ENCODE peak calls at places on chromosome 7, in six cellular contexts. One of them, this sample, is unnamed.

GRCh38 chr7:2405601-2406345 is 2.4 kb downstream of the CHST12 start:
- DNase-seq in WTC11: no peak
- DNase-seq in GM12878: peak; percentile 89
- DNase-seq in H1: no peak
- DNase-seq in K562: peak; percentile 70
- DNase-seq in HepG2: no peak
- DNase-seq in this sample: no peak

GRCh38 chr7:101421123-101421522 is 58.4 kb downstream of the COL26A1 start:
- DNase-seq in WTC11: no peak
- DNase-seq in GM12878: no peak
- DNase-seq in H1: no peak
- DNase-seq in K562: no peak
- DNase-seq in HepG2: no peak
- DNase-seq in this sample: no peak

GRCh38 chr7:158834799-158835784 is 5.8 kb upstream of the ESYT2 start:
- DNase-seq in WTC11: no peak
- DNase-seq in GM12878: no peak
- DNase-seq in H1: no peak
- DNase-seq in K562: peak; percentile 92
- DNase-seq in HepG2: no peak
- DNase-seq in this sample: no peak

GRCh38 chr7:77862691-77863090 is 64.1 kb downstream of the PHTF2 start:
- DNase-seq in WTC11: no peak
- DNase-seq in GM12878: no peak
- DNase-seq in H1: no peak
- DNase-seq in K562: no peak
- DNase-seq in HepG2: no peak
- DNase-seq in this sample: no peak

GRCh38 chr7:2230226-2230625 is 2.5 kb downstream of the MAD1L1 start:
- DNase-seq in WTC11: no peak
- DNase-seq in GM12878: no peak
- DNase-seq in H1: no peak
- DNase-seq in K562: no peak
- DNase-seq in HepG2: no peak
- DNase-seq in this sample: no peak

GRCh38 chr7:92292981-92293380 is 47.2 kb downstream of the ANKIB1 start:
- DNase-seq in WTC11: no peak
- DNase-seq in GM12878: no peak
- DNase-seq in H1: no peak
- DNase-seq in K562: no peak
- DNase-seq in HepG2: no peak
- DNase-seq in this sample: no peak

GRCh38 chr7:66804001-66804400 is 63.5 kb downstream of the RABGEF1 start:
- DNase-seq in WTC11: no peak
- DNase-seq in GM12878: no peak
- DNase-seq in H1: no peak
- DNase-seq in K562: no peak
- DNase-seq in HepG2: no peak
- DNase-seq in this sample: no peak

GRCh38 chr7:114931656-114932011 is 9.7 kb downstream of the MDFIC start:
- DNase-seq in WTC11: no peak
- DNase-seq in GM12878: no peak
- DNase-seq in H1: no peak
- DNase-seq in K562: no peak
- DNase-seq in HepG2: no peak
- DNase-seq in this sample: no peak

GRCh38 chr7:48074231-48074654 is 14.8 kb upstream of the UPP1 start:
- DNase-seq in WTC11: no peak
- DNase-seq in GM12878: no peak
- DNase-seq in H1: no peak
- DNase-seq in K562: no peak
- DNase-seq in HepG2: no peak
- DNase-seq in this sample: no peak

GRCh38 chr7:22442187-22442886 is 57.7 kb downstream of the STEAP1B start:
- DNase-seq in WTC11: no peak
- DNase-seq in GM12878: no peak
- DNase-seq in H1: no peak
- DNase-seq in K562: no peak
- DNase-seq in HepG2: peak; percentile 93
- DNase-seq in this sample: peak; percentile 24

GRCh38 chr7:8113184-8113583 is 144.6 kb downstream of the GLCCI1 start:
- DNase-seq in WTC11: no peak
- DNase-seq in GM12878: no peak
- DNase-seq in H1: no peak
- DNase-seq in K562: no peak
- DNase-seq in HepG2: no peak
- DNase-seq in this sample: no peak

GRCh38 chr7:43869898-43870240 is 552 bp upstream of the MRPS24 start:
- DNase-seq in WTC11: no peak
- DNase-seq in GM12878: no peak
- DNase-seq in H1: no peak
- DNase-seq in K562: peak; percentile 22
- DNase-seq in HepG2: no peak
- DNase-seq in this sample: peak; percentile 16

GRCh38 chr7:149310113-149310836 is 48.3 kb downstream of the ZNF783 start:
- DNase-seq in WTC11: no peak
- DNase-seq in GM12878: peak; percentile 36
- DNase-seq in H1: no peak
- DNase-seq in K562: peak; percentile 74
- DNase-seq in HepG2: peak; percentile 53
- DNase-seq in this sample: peak; percentile 83

GRCh38 chr7:126790763-126791162 is 462.0 kb downstream of the GRM8 start:
- DNase-seq in WTC11: no peak
- DNase-seq in GM12878: no peak
- DNase-seq in H1: no peak
- DNase-seq in K562: no peak
- DNase-seq in HepG2: no peak
- DNase-seq in this sample: peak; percentile 41

GRCh38 chr7:138814806-138815332 is 16.9 kb upstream of the ATP6V0A4 start:
- DNase-seq in WTC11: no peak
- DNase-seq in GM12878: no peak
- DNase-seq in H1: no peak
- DNase-seq in K562: no peak
- DNase-seq in HepG2: no peak
- DNase-seq in this sample: no peak

GRCh38 chr7:52938455-52939133 is 96.8 kb upstream of the POM121L12 start:
- DNase-seq in WTC11: no peak
- DNase-seq in GM12878: no peak
- DNase-seq in H1: no peak
- DNase-seq in K562: no peak
- DNase-seq in HepG2: no peak
- DNase-seq in this sample: no peak

GRCh38 chr7:153476166-153476565 is 576.0 kb upstream of the DPP6 start:
- DNase-seq in WTC11: no peak
- DNase-seq in GM12878: no peak
- DNase-seq in H1: no peak
- DNase-seq in K562: no peak
- DNase-seq in HepG2: no peak
- DNase-seq in this sample: no peak

GRCh38 chr7:28488061-28488791 is 75.9 kb downstream of the CREB5 start:
- DNase-seq in WTC11: no peak
- DNase-seq in GM12878: no peak
- DNase-seq in H1: no peak
- DNase-seq in K562: no peak
- DNase-seq in HepG2: no peak
- DNase-seq in this sample: no peak

GRCh38 chr7:127908430-127909258 is 122.6 kb downstream of the LRRC4 start:
- DNase-seq in WTC11: no peak
- DNase-seq in GM12878: no peak
- DNase-seq in H1: no peak
- DNase-seq in K562: no peak
- DNase-seq in HepG2: no peak
- DNase-seq in this sample: no peak

GRCh38 chr7:152601305-152601798 is 74.6 kb downstream of the XRCC2 start:
- DNase-seq in WTC11: no peak
- DNase-seq in GM12878: no peak
- DNase-seq in H1: no peak
- DNase-seq in K562: no peak
- DNase-seq in HepG2: no peak
- DNase-seq in this sample: no peak

DNA sequence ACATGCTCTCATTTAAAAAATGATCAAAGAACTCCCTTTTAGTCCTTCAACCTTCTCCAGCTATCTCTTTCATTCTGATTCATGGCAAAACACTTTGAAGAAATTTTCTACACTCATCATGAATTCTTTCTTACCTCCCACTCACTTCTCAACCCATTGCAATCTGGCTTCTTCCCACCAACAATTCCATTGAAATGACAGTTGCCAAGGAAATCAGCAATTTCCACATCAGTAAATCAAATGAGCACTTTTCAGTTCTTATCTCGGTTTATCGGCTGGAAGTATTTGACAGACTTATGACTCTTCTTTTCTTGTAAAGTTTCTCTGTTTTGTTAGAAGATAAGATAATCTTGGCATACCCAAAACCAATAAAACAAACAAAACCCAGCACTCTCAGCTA is 99.1 kb upstream of the CACNA2D1 start:
- DNase-seq in WTC11: no peak
- DNase-seq in GM12878: no peak
- DNase-seq in H1: no peak
- DNase-seq in K562: no peak
- DNase-seq in HepG2: no peak
- DNase-seq in this sample: no peak
- TF ChIP-seq CREB1 in WTC11: no peak
- TF ChIP-seq CREB1 in GM12878: no peak
- TF ChIP-seq CREB1 in H1: no peak
- TF ChIP-seq CREB1 in K562: no peak
- TF ChIP-seq CREB1 in HepG2: no peak
- TF ChIP-seq CREB1 in this sample: no peak

GRCh38 chr7:6623589-6624245 is 8.3 kb downstream of the ZNF853 start:
- DNase-seq in WTC11: no peak
- DNase-seq in GM12878: no peak
- DNase-seq in H1: no peak
- DNase-seq in K562: no peak
- DNase-seq in HepG2: no peak
- DNase-seq in this sample: no peak
- TF ChIP-seq CREB1 in WTC11: no peak
- TF ChIP-seq CREB1 in GM12878: no peak
- TF ChIP-seq CREB1 in H1: no peak
- TF ChIP-seq CREB1 in K562: no peak
- TF ChIP-seq CREB1 in HepG2: no peak
- TF ChIP-seq CREB1 in this sample: no peak

DNA sequence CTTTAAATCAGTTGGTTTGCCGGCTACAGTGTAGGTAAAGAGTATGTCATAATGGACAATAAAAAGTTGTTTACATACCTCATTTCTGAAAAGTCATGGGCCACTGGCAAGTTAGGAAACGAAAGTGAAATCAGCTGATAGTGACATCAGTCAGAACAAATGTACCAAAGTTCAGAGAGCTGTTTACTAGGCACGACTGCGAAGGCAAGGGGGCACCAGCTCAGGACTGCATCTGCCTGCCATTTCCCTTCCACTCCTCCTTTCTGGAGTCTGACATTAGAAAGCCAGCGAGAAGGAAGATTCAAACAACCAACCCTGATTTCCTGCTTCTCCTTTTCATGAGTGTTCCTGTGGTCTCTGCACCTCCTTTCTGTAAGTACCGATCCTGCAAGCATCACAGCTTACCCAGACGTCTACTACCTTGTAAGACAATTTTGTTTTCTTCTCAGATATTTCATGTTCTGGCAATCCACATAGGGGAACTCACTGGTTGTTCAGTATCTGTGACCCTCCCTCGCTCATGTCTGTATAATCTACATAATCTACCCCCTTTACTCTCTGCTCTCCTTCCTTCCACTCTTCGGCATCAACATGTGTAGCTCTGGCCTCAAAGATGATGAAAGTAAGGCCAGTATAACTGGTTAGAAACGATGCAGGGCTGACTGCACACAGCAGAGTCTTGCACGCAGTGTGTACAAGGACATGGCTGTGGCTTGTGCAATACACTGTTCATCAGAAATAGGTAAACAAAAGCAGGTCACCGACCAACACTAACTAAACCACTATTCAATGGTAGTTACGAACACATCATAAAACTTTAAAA is at the start of gene TMEM140:
- DNase-seq in WTC11: no peak
- DNase-seq in GM12878: peak; percentile 90
- DNase-seq in H1: no peak
- DNase-seq in K562: peak; percentile 46
- DNase-seq in HepG2: peak; percentile 94
- DNase-seq in this sample: no peak
- TF ChIP-seq CREB1 in WTC11: no peak
- TF ChIP-seq CREB1 in GM12878: peak; percentile 88
- TF ChIP-seq CREB1 in H1: no peak
- TF ChIP-seq CREB1 in K562: no peak
- TF ChIP-seq CREB1 in HepG2: peak; percentile 82
- TF ChIP-seq CREB1 in this sample: no peak

DNA sequence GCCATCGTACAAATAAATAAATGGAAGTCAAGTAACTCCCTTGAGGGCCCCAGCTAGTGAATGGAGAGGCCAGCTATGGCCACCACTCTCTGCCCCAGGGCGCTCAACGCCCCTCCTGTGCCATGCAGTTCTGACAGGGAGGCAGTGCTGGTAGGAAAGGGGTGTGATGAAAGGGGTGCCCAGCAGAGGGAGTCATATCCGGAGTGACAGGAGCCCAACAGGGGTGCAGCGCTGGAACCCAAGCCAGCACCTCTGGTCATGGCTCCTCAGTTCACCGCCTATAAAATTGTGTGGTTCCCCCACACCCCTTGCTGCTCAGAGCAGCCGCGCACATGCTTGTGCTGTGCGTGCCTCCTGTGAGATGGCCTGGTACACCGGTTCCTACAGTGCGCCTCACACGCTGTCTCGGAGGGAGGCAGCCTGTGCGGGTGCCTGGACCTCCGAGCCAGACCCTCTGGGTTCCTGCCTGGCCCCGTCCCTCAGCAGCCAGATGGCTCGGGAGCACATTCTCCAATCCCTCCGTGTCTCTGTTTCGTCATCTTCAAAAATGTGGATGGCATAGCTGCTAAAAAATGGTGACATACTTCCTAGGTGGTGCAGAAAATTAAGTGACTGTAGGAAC is 125.6 kb downstream of the EGFR start:
- DNase-seq in WTC11: peak; percentile 69
- DNase-seq in GM12878: no peak
- DNase-seq in H1: no peak
- DNase-seq in K562: peak; percentile 27
- DNase-seq in HepG2: no peak
- DNase-seq in this sample: peak; percentile 73
- TF ChIP-seq CREB1 in WTC11: no peak
- TF ChIP-seq CREB1 in GM12878: no peak
- TF ChIP-seq CREB1 in H1: no peak
- TF ChIP-seq CREB1 in K562: no peak
- TF ChIP-seq CREB1 in HepG2: no peak
- TF ChIP-seq CREB1 in this sample: no peak

DNA sequence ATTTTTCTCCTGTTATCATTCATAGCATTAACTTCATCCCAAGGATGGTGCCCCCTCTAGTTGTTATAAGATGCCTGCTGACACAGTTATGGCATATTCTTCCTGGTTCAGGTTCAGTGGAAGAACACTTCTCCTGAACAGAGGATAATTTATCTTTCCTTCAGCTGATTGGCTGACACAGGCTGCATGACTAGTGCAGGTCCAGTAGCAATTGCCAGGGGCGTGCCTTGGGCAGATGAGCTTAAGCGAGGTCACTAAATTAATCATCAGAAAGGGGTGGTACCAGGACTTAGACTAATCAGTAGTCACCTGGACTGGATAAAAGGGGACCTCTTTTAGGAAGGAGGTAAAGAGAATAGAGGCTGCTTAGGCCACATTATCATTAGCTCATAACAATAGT is 42.3 kb downstream of the BZW2 start:
- DNase-seq in WTC11: no peak
- DNase-seq in GM12878: no peak
- DNase-seq in H1: no peak
- DNase-seq in K562: peak; percentile 46
- DNase-seq in HepG2: no peak
- DNase-seq in this sample: peak; percentile 4
- TF ChIP-seq CREB1 in WTC11: no peak
- TF ChIP-seq CREB1 in GM12878: no peak
- TF ChIP-seq CREB1 in H1: no peak
- TF ChIP-seq CREB1 in K562: no peak
- TF ChIP-seq CREB1 in HepG2: no peak
- TF ChIP-seq CREB1 in this sample: no peak